ENCODE peak calls at places on chromosomes 7 and 10, in four cellular contexts. One of them, this sample, is unnamed.

GRCh38 chr7:33854178-33854577 is 51.2 kb upstream of the BMPER start:
- DNase-seq in NCI-H2107: no peak
- DNase-seq in heart right ventricle: no peak
- DNase-seq in A549: no peak
- DNase-seq in this sample: no peak

GRCh38 chr10:3889961-3890522 is 105.0 kb upstream of the KLF6 start:
- DNase-seq in NCI-H2107: no peak
- DNase-seq in heart right ventricle: no peak
- DNase-seq in A549: peak; percentile 30
- DNase-seq in this sample: no peak

GRCh38 chr10:119940487-119940886 is 48.0 kb downstream of the SEC23IP start:
- DNase-seq in NCI-H2107: no peak
- DNase-seq in heart right ventricle: no peak
- DNase-seq in A549: no peak
- DNase-seq in this sample: no peak

GRCh38 chr7:41399171-41399570 is 303.7 kb downstream of the INHBA start:
- DNase-seq in NCI-H2107: no peak
- DNase-seq in heart right ventricle: no peak
- DNase-seq in A549: no peak
- DNase-seq in this sample: no peak

GRCh38 chr7:28955723-28956607 is 2.2 kb downstream of the TRIL start:
- DNase-seq in NCI-H2107: peak; percentile 35
- DNase-seq in heart right ventricle: peak; percentile 85
- DNase-seq in A549: peak; percentile 33
- DNase-seq in this sample: peak; percentile 85

GRCh38 chr10:124693801-124694416 is 50.3 kb downstream of the FAM53B start:
- DNase-seq in NCI-H2107: peak; percentile 32
- DNase-seq in heart right ventricle: peak; percentile 27
- DNase-seq in A549: no peak
- DNase-seq in this sample: no peak

GRCh38 chr10:43075612-43076003 is 1.3 kb upstream of the RET start:
- DNase-seq in NCI-H2107: no peak
- DNase-seq in heart right ventricle: no peak
- DNase-seq in A549: peak; percentile 72
- DNase-seq in this sample: peak; percentile 72

GRCh38 chr7:157676001-157676400 is 339.2 kb downstream of the DNAJB6 start:
- DNase-seq in NCI-H2107: no peak
- DNase-seq in heart right ventricle: no peak
- DNase-seq in A549: no peak
- DNase-seq in this sample: no peak

GRCh38 chr10:122373713-122374112 is 795 bp upstream of the PLEKHA1 start:
- DNase-seq in NCI-H2107: no peak
- DNase-seq in heart right ventricle: no peak
- DNase-seq in A549: peak; percentile 16
- DNase-seq in this sample: no peak

GRCh38 chr7:78226059-78226658 is 427.6 kb downstream of the PHTF2 start:
- DNase-seq in NCI-H2107: peak; percentile 19
- DNase-seq in heart right ventricle: peak; percentile 26
- DNase-seq in A549: peak; percentile 15
- DNase-seq in this sample: peak; percentile 64

GRCh38 chr7:121994625-121995410 is 121.9 kb downstream of the PTPRZ1 start:
- DNase-seq in NCI-H2107: peak; percentile 30
- DNase-seq in heart right ventricle: peak; percentile 19
- DNase-seq in A549: peak; percentile 50
- DNase-seq in this sample: peak; percentile 74

GRCh38 chr10:131344747-131345146 is 33.2 kb upstream of the TCERG1L start:
- DNase-seq in NCI-H2107: no peak
- DNase-seq in heart right ventricle: no peak
- DNase-seq in A549: no peak
- DNase-seq in this sample: no peak

GRCh38 chr7:100369105-100369504 is 4.2 kb upstream of the PILRA start:
- DNase-seq in NCI-H2107: no peak
- DNase-seq in heart right ventricle: peak; percentile 37
- DNase-seq in A549: no peak
- DNase-seq in this sample: no peak

GRCh38 chr7:45658716-45659495 is 84.7 kb downstream of the ADCY1 start:
- DNase-seq in NCI-H2107: no peak
- DNase-seq in heart right ventricle: no peak
- DNase-seq in A549: no peak
- DNase-seq in this sample: no peak

GRCh38 chr10:72334832-72335393 is 19.8 kb downstream of the DNAJB12 start:
- DNase-seq in NCI-H2107: no peak
- DNase-seq in heart right ventricle: peak; percentile 78
- DNase-seq in A549: no peak
- DNase-seq in this sample: no peak

GRCh38 chr10:79162022-79162421 is 93.3 kb downstream of the ZMIZ1 start:
- DNase-seq in NCI-H2107: no peak
- DNase-seq in heart right ventricle: no peak
- DNase-seq in A549: no peak
- DNase-seq in this sample: no peak

GRCh38 chr7:38425509-38425908 is 152.1 kb upstream of the TARP start:
- DNase-seq in NCI-H2107: no peak
- DNase-seq in heart right ventricle: no peak
- DNase-seq in A549: no peak
- DNase-seq in this sample: no peak

GRCh38 chr10:125662616-125663015 is 20.3 kb downstream of the TEX36 start:
- DNase-seq in NCI-H2107: no peak
- DNase-seq in heart right ventricle: no peak
- DNase-seq in A549: no peak
- DNase-seq in this sample: no peak

GRCh38 chr7:84722734-84723133 is 464.1 kb downstream of the SEMA3D start:
- DNase-seq in NCI-H2107: no peak
- DNase-seq in heart right ventricle: no peak
- DNase-seq in A549: no peak
- DNase-seq in this sample: no peak

GRCh38 chr10:34906021-34906965 is 91.2 kb upstream of the PARD3 start:
- DNase-seq in NCI-H2107: peak; percentile 63
- DNase-seq in heart right ventricle: no peak
- DNase-seq in A549: no peak
- DNase-seq in this sample: peak; percentile 74

GRCh38 chr7:47670738-47671137 is 88.8 kb upstream of the TNS3 start:
- DNase-seq in NCI-H2107: no peak
- DNase-seq in heart right ventricle: no peak
- DNase-seq in A549: no peak
- DNase-seq in this sample: no peak

GRCh38 chr10:6757119-6757518 is 177.0 kb upstream of the PRKCQ start:
- DNase-seq in NCI-H2107: no peak
- DNase-seq in heart right ventricle: no peak
- DNase-seq in A549: no peak
- DNase-seq in this sample: no peak

GRCh38 chr10:16195894-16196293 is 240.9 kb upstream of the PTER start:
- DNase-seq in NCI-H2107: no peak
- DNase-seq in heart right ventricle: no peak
- DNase-seq in A549: no peak
- DNase-seq in this sample: peak; percentile 18

This sample was measured in iPS-NIHi11.